ENCODE peak calls at places on chromosomes 13 and 19, in six cellular contexts. One of them, this sample, is unnamed.

GRCh38 chr19:42191855-42192254 is 25.6 kb downstream of the DEDD2 start:
- ATAC-seq in activated CD8-positive, alpha-beta memory T cell treated with anti-CD3 and anti-CD28 coated beads, Interleukin-2, amount 10 ng/mL, durations not matched to agents 7 days and 5 days: peak; percentile 58
- ATAC-seq in right cardiac atrium: no peak
- ATAC-seq in heart right ventricle: no peak
- ATAC-seq in upper lobe of left lung: peak; percentile 53
- ATAC-seq in activated naive CD4-positive, alpha-beta T cell treated with anti-CD3 and anti-CD28 coated beads, Interleukin-2, amount 50 U/mL, for 72 hours: peak; percentile 94
- ATAC-seq in this sample: no peak

GRCh38 chr13:80224468-80224867 is 116.5 kb downstream of the SPRY2 start:
- ATAC-seq in activated CD8-positive, alpha-beta memory T cell treated with anti-CD3 and anti-CD28 coated beads, Interleukin-2, amount 10 ng/mL, durations not matched to agents 7 days and 5 days: no peak
- ATAC-seq in right cardiac atrium: no peak
- ATAC-seq in upper lobe of left lung: no peak
- ATAC-seq in activated naive CD4-positive, alpha-beta T cell treated with anti-CD3 and anti-CD28 coated beads, Interleukin-2, amount 50 U/mL, for 72 hours: no peak
- ATAC-seq in heart right ventricle: no peak
- ATAC-seq in this sample: no peak

GRCh38 chr13:44160549-44161278 is 212.9 kb upstream of the SERP2 start:
- ATAC-seq in upper lobe of left lung: no peak
- ATAC-seq in heart right ventricle: peak; percentile 63
- ATAC-seq in activated CD8-positive, alpha-beta memory T cell treated with anti-CD3 and anti-CD28 coated beads, Interleukin-2, amount 10 ng/mL, durations not matched to agents 7 days and 5 days: no peak
- ATAC-seq in activated naive CD4-positive, alpha-beta T cell treated with anti-CD3 and anti-CD28 coated beads, Interleukin-2, amount 50 U/mL, for 72 hours: no peak
- ATAC-seq in right cardiac atrium: peak; percentile 52
- ATAC-seq in this sample: peak; percentile 56

GRCh38 chr13:110363009-110363408 is 55.9 kb downstream of the COL4A2 start:
- ATAC-seq in right cardiac atrium: no peak
- ATAC-seq in activated CD8-positive, alpha-beta memory T cell treated with anti-CD3 and anti-CD28 coated beads, Interleukin-2, amount 10 ng/mL, durations not matched to agents 7 days and 5 days: no peak
- ATAC-seq in heart right ventricle: no peak
- ATAC-seq in upper lobe of left lung: no peak
- ATAC-seq in activated naive CD4-positive, alpha-beta T cell treated with anti-CD3 and anti-CD28 coated beads, Interleukin-2, amount 50 U/mL, for 72 hours: no peak
- ATAC-seq in this sample: no peak

GRCh38 chr13:73879346-73880020 is 254.7 kb downstream of the KLF12 start:
- ATAC-seq in activated CD8-positive, alpha-beta memory T cell treated with anti-CD3 and anti-CD28 coated beads, Interleukin-2, amount 10 ng/mL, durations not matched to agents 7 days and 5 days: no peak
- ATAC-seq in activated naive CD4-positive, alpha-beta T cell treated with anti-CD3 and anti-CD28 coated beads, Interleukin-2, amount 50 U/mL, for 72 hours: no peak
- ATAC-seq in upper lobe of left lung: no peak
- ATAC-seq in right cardiac atrium: no peak
- ATAC-seq in heart right ventricle: no peak
- ATAC-seq in this sample: no peak

GRCh38 chr13:20101467-20102316 is 59.2 kb downstream of the GJA3 start:
- ATAC-seq in right cardiac atrium: no peak
- ATAC-seq in activated CD8-positive, alpha-beta memory T cell treated with anti-CD3 and anti-CD28 coated beads, Interleukin-2, amount 10 ng/mL, durations not matched to agents 7 days and 5 days: no peak
- ATAC-seq in heart right ventricle: no peak
- ATAC-seq in upper lobe of left lung: no peak
- ATAC-seq in activated naive CD4-positive, alpha-beta T cell treated with anti-CD3 and anti-CD28 coated beads, Interleukin-2, amount 50 U/mL, for 72 hours: no peak
- ATAC-seq in this sample: no peak

GRCh38 chr19:52221831-52222375 is 32.1 kb downstream of the PPP2R1A start:
- ATAC-seq in heart right ventricle: no peak
- ATAC-seq in right cardiac atrium: no peak
- ATAC-seq in upper lobe of left lung: no peak
- ATAC-seq in activated naive CD4-positive, alpha-beta T cell treated with anti-CD3 and anti-CD28 coated beads, Interleukin-2, amount 50 U/mL, for 72 hours: peak; percentile 30
- ATAC-seq in activated CD8-positive, alpha-beta memory T cell treated with anti-CD3 and anti-CD28 coated beads, Interleukin-2, amount 10 ng/mL, durations not matched to agents 7 days and 5 days: no peak
- ATAC-seq in this sample: no peak

GRCh38 chr13:46964789-46965527 is 68.1 kb upstream of the HTR2A start:
- ATAC-seq in right cardiac atrium: no peak
- ATAC-seq in upper lobe of left lung: no peak
- ATAC-seq in heart right ventricle: no peak
- ATAC-seq in activated CD8-positive, alpha-beta memory T cell treated with anti-CD3 and anti-CD28 coated beads, Interleukin-2, amount 10 ng/mL, durations not matched to agents 7 days and 5 days: no peak
- ATAC-seq in activated naive CD4-positive, alpha-beta T cell treated with anti-CD3 and anti-CD28 coated beads, Interleukin-2, amount 50 U/mL, for 72 hours: no peak
- ATAC-seq in this sample: no peak

GRCh38 chr13:77985866-77986636 is 67.4 kb upstream of the EDNRB start:
- ATAC-seq in right cardiac atrium: peak; percentile 63
- ATAC-seq in upper lobe of left lung: no peak
- ATAC-seq in activated naive CD4-positive, alpha-beta T cell treated with anti-CD3 and anti-CD28 coated beads, Interleukin-2, amount 50 U/mL, for 72 hours: no peak
- ATAC-seq in heart right ventricle: peak; percentile 64
- ATAC-seq in activated CD8-positive, alpha-beta memory T cell treated with anti-CD3 and anti-CD28 coated beads, Interleukin-2, amount 10 ng/mL, durations not matched to agents 7 days and 5 days: no peak
- ATAC-seq in this sample: no peak

GRCh38 chr13:30711375-30711774 is 24.0 kb upstream of the ALOX5AP start:
- ATAC-seq in right cardiac atrium: no peak
- ATAC-seq in activated CD8-positive, alpha-beta memory T cell treated with anti-CD3 and anti-CD28 coated beads, Interleukin-2, amount 10 ng/mL, durations not matched to agents 7 days and 5 days: peak; percentile 73
- ATAC-seq in activated naive CD4-positive, alpha-beta T cell treated with anti-CD3 and anti-CD28 coated beads, Interleukin-2, amount 50 U/mL, for 72 hours: peak; percentile 71
- ATAC-seq in heart right ventricle: no peak
- ATAC-seq in upper lobe of left lung: no peak
- ATAC-seq in this sample: no peak